ENCODE peak calls at places on chromosomes 5 and 9, in five cellular contexts. O is stimulated activated CD8-positive, alpha-beta memory T cell treated with anti-CD3 and anti-CD28 coated beads, Interleukin-4, amount 100 ng/mL, for 1 hour; V is lower lobe of right lung; U is activated CD4-positive, alpha-beta T cell treated with anti-CD3 and anti-CD28 coated beads, Interleukin-2, amount 10 ng/mL, durations not matched to agents 7 days and 5 days; G is DMS53. R is an unnamed sample.

GRCh38 chr5:154519375-154519774 is 41.3 kb upstream of the HAND1 start:
- DNase-seq in O (no peak), V (no peak), U (no peak), G (peak; percentile 88), R (peak; percentile 36)

GRCh38 chr9:112894031-112894430 is 3.4 kb upstream of the SLC46A2 start:
- DNase-seq in O (no peak), V (no peak), U (no peak), G (no peak), R (no peak)

GRCh38 chr5:81420039-81420667 is 26.2 kb upstream of the ACOT12 start:
- DNase-seq in O (no peak), V (no peak), U (peak; percentile 23), G (peak; percentile 29), R (peak; percentile 19)

GRCh38 chr9:134058716-134059115 is 9.1 kb downstream of the BRD3 start:
- DNase-seq in O (no peak), V (no peak), U (no peak), G (no peak), R (no peak)

GRCh38 chr9:116589392-116590354 is 97.4 kb upstream of the TRIM32 start:
- DNase-seq in O (no peak), V (no peak), U (peak; percentile 28), G (peak; percentile 75), R (peak; percentile 90)

GRCh38 chr9:133113928-133114351 is 7.1 kb downstream of the RALGDS start:
- DNase-seq in O (no peak), V (peak; percentile 57), U (no peak), G (no peak), R (no peak)

GRCh38 chr5:134567651-134568338 is 42.3 kb downstream of the JADE2 start:
- DNase-seq in O (no peak), V (peak; percentile 65), U (no peak), G (no peak), R (no peak)

GRCh38 chr5:163978897-163979296 is 473.5 kb downstream of the MAT2B start:
- DNase-seq in O (no peak), V (no peak), U (no peak), G (peak; percentile 4), R (no peak)

GRCh38 chr9:125988479-125989050 is 241.4 kb downstream of the PBX3 start:
- DNase-seq in O (no peak), V (peak; percentile 30), U (no peak), G (no peak), R (no peak)

GRCh38 chr5:53543401-53543800 is 17.0 kb upstream of the NDUFS4 start:
- DNase-seq in O (no peak), V (no peak), U (no peak), G (no peak), R (no peak)

GRCh38 chr5:179819296-179820126 is 1.2 kb upstream of the SQSTM1 start:
- DNase-seq in O (no peak), V (peak; percentile 83), U (no peak), G (peak; percentile 92), R (peak; percentile 83)

R was measured in HT-29.